ENCODE peak calls at places on chromosomes 6 and 20, in five cellular contexts. T is IMR-90, B is mesenchymal stem cell, R is neuronal stem cell, D is H1. K is an unnamed sample.

GRCh38 chr6:11194399-11195274 is 37.8 kb downstream of the NEDD9 start:
- DNase-seq in R (no peak), T (peak), B (peak), D (no peak), K (no peak)

GRCh38 chr6:85675030-85675819 is 32.5 kb upstream of the SYNCRIP start:
- DNase-seq in T (peak), D (no peak), B (peak), R (no peak), K (peak)

GRCh38 chr20:17570347-17571152 is 675 bp downstream of the DSTN start:
- DNase-seq in T (peak), R (peak), B (peak), D (no peak), K (peak)

GRCh38 chr6:56692586-56693245 is 50.0 kb upstream of the DST start:
- DNase-seq in T (peak), R (no peak), B (peak), D (no peak), K (no peak)

GRCh38 chr20:63071541-63072181 is 64.9 kb upstream of the BHLHE23 start:
- DNase-seq in T (peak), R (no peak), D (peak), B (peak), K (peak)

GRCh38 chr6:132960720-132961119 is 146.4 kb downstream of the RPS12 start:
- DNase-seq in D (no peak), T (no peak), R (no peak), B (no peak), K (no peak)

GRCh38 chr6:19472168-19472567 is 365.0 kb upstream of the ID4 start:
- DNase-seq in D (no peak), B (peak), T (peak), R (no peak), K (no peak)

GRCh38 chr20:4130404-4131189 is 115.2 kb upstream of the RNF24 start:
- DNase-seq in R (no peak), T (peak), D (no peak), B (peak), K (no peak)

GRCh38 chr6:6546318-6547110 is 42.0 kb upstream of the LY86 start:
- DNase-seq in B (peak), D (no peak), T (peak), R (peak), K (peak)

GRCh38 chr6:124987999-124988591 is 25.9 kb downstream of the RNF217 start:
- DNase-seq in D (no peak), T (no peak), B (no peak), R (no peak), K (no peak)

GRCh38 chr6:152117156-152118129 is 310.0 kb downstream of the ESR1 start:
- DNase-seq in B (no peak), R (no peak), T (no peak), D (no peak), K (no peak)

GRCh38 chr20:21099653-21100589 is 6.2 kb downstream of the LINC00237 start:
- DNase-seq in B (peak), D (no peak), R (no peak), T (peak), K (peak)

GRCh38 chr6:135159531-135159930 is 21.6 kb upstream of the MYB start:
- DNase-seq in R (no peak), B (no peak), D (no peak), T (no peak), K (no peak)

GRCh38 chr6:10558575-10558974 is 37.4 kb downstream of the GCNT2 start:
- DNase-seq in D (no peak), R (no peak), T (no peak), B (no peak), K (peak)

GRCh38 chr6:75932067-75932466 is 140.4 kb downstream of the IMPG1 start:
- DNase-seq in R (peak), D (no peak), B (peak), T (peak), K (peak)

GRCh38 chr6:107657755-107658461 is 166.2 kb downstream of the SCML4 start:
- DNase-seq in R (no peak), D (no peak), B (peak), T (peak), K (peak)

GRCh38 chr6:163356324-163356723 is 58.2 kb upstream of the QKI start:
- DNase-seq in B (peak), R (no peak), T (peak), D (no peak), K (peak)

GRCh38 chr20:63326314-63327228 is 33.6 kb downstream of the COL20A1 start:
- DNase-seq in T (no peak), B (no peak), D (no peak), R (no peak), K (no peak)

GRCh38 chr6:148316308-148316707 is 26.3 kb upstream of the SASH1 start:
- DNase-seq in B (no peak), R (no peak), T (no peak), D (no peak), K (no peak)

GRCh38 chr6:49072146-49072545 is 390.9 kb downstream of the MMUT start:
- DNase-seq in T (no peak), R (no peak), D (no peak), B (no peak), K (no peak)

GRCh38 chr20:17611290-17611539 is 41.3 kb downstream of the DSTN start:
- DNase-seq in T (no peak), R (no peak), B (peak), D (no peak), K (no peak)

GRCh38 chr6:38588631-38589366 is 50.9 kb downstream of the BTBD9 start:
- DNase-seq in T (peak), B (peak), D (no peak), R (no peak), K (no peak)

GRCh38 chr6:137216875-137217553 is 2.2 kb downstream of the IFNGR1 start:
- DNase-seq in R (no peak), T (no peak), B (no peak), D (no peak), K (no peak)

GRCh38 chr6:157280153-157280552 is 43.2 kb downstream of the TMEM242 start:
- DNase-seq in D (no peak), T (no peak), R (no peak), B (no peak), K (no peak)

DNA sequence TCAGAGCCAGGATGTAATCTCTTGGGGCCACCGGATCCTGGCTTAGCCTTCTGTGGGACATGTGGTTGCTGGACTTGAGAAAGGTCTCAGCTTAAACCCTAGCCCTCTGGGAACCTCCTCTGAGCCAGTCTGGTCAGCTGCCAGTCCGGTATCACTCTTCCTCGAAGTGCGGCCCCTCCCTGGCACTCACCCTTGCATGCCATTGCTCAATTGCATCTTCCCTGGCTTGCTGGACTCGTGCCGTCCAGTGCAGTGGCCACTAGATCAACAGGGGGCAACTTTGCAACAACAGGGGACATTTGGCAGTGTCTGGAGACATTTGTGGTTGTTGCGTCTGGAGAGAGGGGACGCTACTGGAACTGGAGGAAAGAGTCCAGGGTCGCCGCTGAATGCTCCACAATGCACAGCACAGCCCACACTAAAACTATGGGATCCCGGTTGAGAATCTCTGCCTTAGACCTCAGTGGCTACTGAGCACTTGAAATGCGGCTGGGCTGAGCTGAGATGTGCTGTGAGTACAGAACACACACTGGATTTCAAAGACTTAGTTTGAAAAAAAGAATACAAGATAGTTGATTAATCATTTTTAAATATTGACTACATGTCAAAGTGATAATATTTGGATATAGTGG is 152.1 kb downstream of the TFAP2C start:
- DNase-seq in B (peak), T (no peak), D (no peak), R (no peak), K (no peak)
- H3K14ac ChIP-seq in B (peak), T (no peak), D (no peak), R (no peak), K (no peak)

DNA sequence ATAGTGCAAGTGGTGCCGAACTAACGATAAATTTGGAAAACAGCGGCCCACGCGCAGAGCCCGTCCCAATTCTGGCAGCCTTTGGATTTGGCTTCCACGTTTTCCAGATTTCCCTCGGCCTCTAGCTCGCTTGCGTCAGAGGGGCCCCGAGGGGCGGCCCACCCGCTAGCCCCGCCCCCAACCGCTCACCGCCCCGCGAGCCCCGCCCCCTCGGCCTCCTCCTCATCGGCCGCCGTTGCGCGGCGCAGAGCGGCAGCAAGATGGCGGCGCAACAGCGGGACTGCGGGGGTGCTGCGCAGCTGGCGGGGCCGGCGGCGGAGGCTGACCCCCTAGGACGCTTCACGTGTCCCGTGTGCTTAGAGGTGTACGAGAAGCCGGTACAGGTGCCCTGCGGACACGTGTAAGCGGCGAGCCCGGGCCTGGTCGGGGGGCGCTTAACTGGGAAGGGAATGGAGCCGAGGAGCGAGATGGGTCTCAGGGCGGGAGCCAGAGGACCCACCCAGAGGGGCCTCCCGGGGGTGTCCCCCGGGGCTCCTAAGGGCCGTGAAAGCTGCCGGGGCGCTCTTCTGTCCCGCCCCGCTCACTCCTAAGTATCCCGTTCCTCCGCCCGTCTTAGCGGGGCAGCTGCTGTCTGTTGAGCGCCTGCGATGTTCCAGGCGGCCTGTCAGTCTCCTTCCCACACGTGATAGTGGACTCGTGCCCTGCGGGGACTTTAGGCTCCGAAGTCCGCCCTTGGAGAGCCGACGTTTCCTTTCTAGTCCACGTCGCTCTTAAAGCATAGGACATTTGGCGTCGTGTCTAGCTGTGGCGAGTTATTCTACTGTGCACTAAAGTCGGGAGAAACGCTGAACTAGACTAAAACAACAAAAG is at the start of gene RNF114:
- DNase-seq in R (peak), B (peak), D (peak), T (peak), K (peak)
- H2AK5ac ChIP-seq in R (peak), B (no peak), D (no peak), T (peak), K (no peak)

DNA sequence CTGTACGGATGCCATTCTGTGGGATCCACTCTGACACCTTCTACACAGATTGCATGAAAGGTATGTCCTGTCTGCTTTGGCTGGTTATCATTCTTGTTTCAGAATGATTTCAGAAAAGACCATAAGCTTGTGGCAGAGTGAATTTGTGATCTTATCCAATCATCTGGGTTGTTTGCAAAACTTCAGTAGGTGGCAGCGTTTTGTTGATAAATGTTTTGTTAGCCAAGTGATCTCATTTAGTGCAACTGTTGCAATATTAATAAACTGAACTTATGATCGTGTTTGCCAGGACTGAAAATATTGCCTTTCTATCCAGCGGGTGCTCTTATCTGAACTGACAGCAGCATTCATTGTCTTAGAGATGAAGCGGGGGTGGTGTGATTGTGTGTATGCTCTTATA is 613.2 kb upstream of the NOX3 start:
- DNase-seq in T (no peak), D (no peak), R (no peak), B (no peak), K (no peak)
- H3K9ac ChIP-seq in T (no peak), D (no peak), R (no peak), B (no peak), K (no peak)

DNA sequence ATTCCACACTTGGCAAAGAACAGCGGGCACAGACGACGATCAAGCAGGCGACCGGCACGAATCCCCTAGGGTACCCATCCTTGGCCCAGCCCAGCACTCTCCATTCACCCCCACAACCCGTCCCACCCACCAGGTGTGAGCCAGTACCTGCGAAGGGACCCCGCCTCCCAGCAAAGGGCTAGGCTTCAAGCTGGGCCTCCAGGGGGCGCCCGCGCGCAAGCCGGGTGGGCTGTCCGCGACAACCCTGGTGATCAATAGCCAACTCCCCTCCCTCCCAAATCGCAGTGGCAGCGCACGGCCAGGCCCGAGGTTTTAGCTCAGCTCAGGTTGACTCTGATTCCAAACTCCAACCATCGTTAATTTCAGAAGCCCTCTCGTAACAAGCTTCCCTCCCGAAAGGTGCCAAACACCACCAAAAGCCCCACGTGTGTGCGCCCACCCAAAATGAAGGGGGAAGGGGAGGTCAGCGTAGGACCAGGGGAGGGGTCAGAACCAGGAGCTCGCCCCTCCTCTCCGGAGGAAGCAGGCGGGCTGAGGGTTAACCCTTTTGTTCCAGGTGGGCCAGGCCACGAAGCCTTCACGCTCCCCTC is 2.1 kb downstream of the SALL4 start:
- DNase-seq in B (peak), D (peak), R (peak), T (no peak), K (peak)
- H3K14ac ChIP-seq in B (no peak), D (no peak), R (no peak), T (peak), K (peak)

DNA sequence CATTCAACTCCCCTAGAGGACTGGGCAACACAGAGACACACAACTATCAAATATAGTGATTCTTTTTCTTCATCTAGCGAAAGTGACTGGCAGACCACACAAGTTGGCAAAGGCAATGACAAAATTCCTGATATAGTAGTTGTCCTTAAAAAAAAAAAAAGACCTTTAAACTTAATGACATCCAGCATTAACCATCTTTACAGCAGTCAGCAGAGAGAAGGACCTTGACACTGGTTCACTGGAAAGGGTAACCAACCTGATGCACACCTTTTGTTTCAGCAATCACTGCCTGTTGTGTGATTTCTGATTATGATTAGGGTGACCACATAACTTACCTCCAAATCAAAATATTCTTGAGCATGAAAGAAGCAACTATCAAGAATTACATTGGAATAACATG is 1.7 kb upstream of the CNKSR3 start:
- DNase-seq in D (no peak), T (no peak), B (no peak), R (no peak), K (no peak)
- H2AK5ac ChIP-seq in D (no peak), T (no peak), B (peak), R (no peak), K (no peak)

GRCh38 chr20:325043-325888 is at the start of gene SOX12:
- DNase-seq in B (peak), R (peak), D (no peak), T (peak), K (peak)

GRCh38 chr20:324177-325042 is 942 bp upstream of the SOX12 start:
- DNase-seq in B (peak), T (peak), R (peak), D (no peak), K (peak)

GRCh38 chr20:326645-327031 is 1.3 kb downstream of the SOX12 start:
- DNase-seq in T (no peak), R (peak), D (no peak), B (peak), K (no peak)

GRCh38 chr20:327041-327945 is 1.9 kb downstream of the SOX12 start:
- DNase-seq in T (peak), D (peak), R (peak), B (peak), K (peak)

DNA sequence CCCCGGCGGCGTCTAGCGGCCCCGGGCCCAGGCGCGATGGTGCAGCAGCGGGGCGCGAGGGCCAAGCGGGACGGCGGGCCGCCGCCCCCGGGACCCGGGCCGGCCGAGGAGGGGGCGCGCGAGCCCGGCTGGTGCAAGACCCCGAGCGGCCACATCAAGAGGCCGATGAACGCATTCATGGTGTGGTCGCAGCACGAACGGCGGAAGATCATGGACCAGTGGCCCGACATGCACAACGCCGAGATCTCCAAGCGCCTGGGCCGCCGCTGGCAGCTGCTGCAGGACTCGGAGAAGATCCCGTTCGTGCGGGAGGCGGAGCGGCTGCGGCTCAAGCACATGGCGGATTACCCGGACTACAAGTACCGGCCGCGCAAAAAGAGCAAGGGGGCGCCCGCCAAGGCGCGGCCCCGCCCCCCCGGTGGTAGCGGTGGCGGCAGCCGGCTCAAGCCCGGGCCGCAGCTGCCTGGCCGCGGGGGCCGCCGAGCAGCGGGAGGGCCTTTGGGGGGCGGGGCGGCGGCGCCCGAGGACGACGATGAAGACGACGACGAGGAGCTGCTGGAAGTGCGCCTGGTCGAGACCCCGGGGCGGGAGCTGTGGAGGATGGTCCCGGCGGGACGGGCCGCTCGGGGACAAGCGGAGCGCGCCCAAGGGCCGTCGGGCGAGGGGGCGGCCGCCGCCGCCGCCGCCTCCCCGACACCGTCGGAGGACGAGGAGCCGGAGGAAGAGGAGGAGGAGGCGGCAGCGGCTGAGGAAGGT is 715 bp downstream of the SOX12 start:
- DNase-seq in T (peak), R (peak), D (no peak), B (peak), K (peak)
- H3K9ac ChIP-seq in T (peak), R (peak), D (peak), B (peak), K (peak)

GRCh38 chr20:19022791-19023448 is 189.5 kb upstream of the SLC24A3 start:
- DNase-seq in B (no peak), T (no peak), D (no peak), R (no peak), K (no peak)
- H3K14ac ChIP-seq in B (no peak), T (no peak), D (no peak), R (no peak), K (no peak)

K was measured in H9.